ENCODE peak calls at places on chromosomes 6 and 20, in six cellular contexts. One of them, this sample, is unnamed. For H3K4me1, the result is how much of the 10 kb centered on the place peaks cover.

GRCh38 chr6:169963581-169964297 is 212.3 kb downstream of the ERMARD start:
- DNase-seq in CD8-positive, alpha-beta memory T cell: no peak
- DNase-seq in GM12878: no peak
- DNase-seq in PC-3: no peak
- DNase-seq in spleen: peak
- DNase-seq in esophagus squamous epithelium: no peak
- DNase-seq in this sample: peak

GRCh38 chr20:45822863-45823262 is 4.2 kb downstream of the TNNC2 start:
- DNase-seq in spleen: no peak
- DNase-seq in esophagus squamous epithelium: no peak
- DNase-seq in GM12878: no peak
- DNase-seq in CD8-positive, alpha-beta memory T cell: no peak
- DNase-seq in PC-3: peak
- DNase-seq in this sample: peak

GRCh38 chr6:36962874-36963273 is 8.3 kb downstream of the PI16 start:
- DNase-seq in spleen: peak
- DNase-seq in CD8-positive, alpha-beta memory T cell: peak
- DNase-seq in GM12878: no peak
- DNase-seq in esophagus squamous epithelium: no peak
- DNase-seq in PC-3: no peak
- DNase-seq in this sample: peak

GRCh38 chr6:17167327-17167979 is 65.6 kb downstream of the STMND1 start:
- DNase-seq in CD8-positive, alpha-beta memory T cell: no peak
- DNase-seq in spleen: no peak
- DNase-seq in PC-3: peak
- DNase-seq in esophagus squamous epithelium: no peak
- DNase-seq in GM12878: no peak
- DNase-seq in this sample: peak

GRCh38 chr20:17992224-17992637 is 23.4 kb downstream of the MGME1 start:
- DNase-seq in esophagus squamous epithelium: no peak
- DNase-seq in spleen: no peak
- DNase-seq in PC-3: no peak
- DNase-seq in GM12878: peak
- DNase-seq in CD8-positive, alpha-beta memory T cell: no peak
- DNase-seq in this sample: no peak

GRCh38 chr20:44021900-44022299 is 107.2 kb downstream of the TOX2 start:
- DNase-seq in CD8-positive, alpha-beta memory T cell: no peak
- DNase-seq in spleen: no peak
- DNase-seq in esophagus squamous epithelium: no peak
- DNase-seq in PC-3: no peak
- DNase-seq in GM12878: no peak
- DNase-seq in this sample: no peak

GRCh38 chr6:133609404-133610270 is 279.3 kb upstream of the TCF21 start:
- DNase-seq in esophagus squamous epithelium: no peak
- DNase-seq in GM12878: no peak
- DNase-seq in PC-3: peak
- DNase-seq in spleen: no peak
- DNase-seq in CD8-positive, alpha-beta memory T cell: no peak
- DNase-seq in this sample: peak

GRCh38 chr6:147586044-147586443 is 77.6 kb downstream of the SAMD5 start:
- DNase-seq in spleen: no peak
- DNase-seq in PC-3: peak
- DNase-seq in GM12878: no peak
- DNase-seq in CD8-positive, alpha-beta memory T cell: no peak
- DNase-seq in esophagus squamous epithelium: no peak
- DNase-seq in this sample: no peak

DNA sequence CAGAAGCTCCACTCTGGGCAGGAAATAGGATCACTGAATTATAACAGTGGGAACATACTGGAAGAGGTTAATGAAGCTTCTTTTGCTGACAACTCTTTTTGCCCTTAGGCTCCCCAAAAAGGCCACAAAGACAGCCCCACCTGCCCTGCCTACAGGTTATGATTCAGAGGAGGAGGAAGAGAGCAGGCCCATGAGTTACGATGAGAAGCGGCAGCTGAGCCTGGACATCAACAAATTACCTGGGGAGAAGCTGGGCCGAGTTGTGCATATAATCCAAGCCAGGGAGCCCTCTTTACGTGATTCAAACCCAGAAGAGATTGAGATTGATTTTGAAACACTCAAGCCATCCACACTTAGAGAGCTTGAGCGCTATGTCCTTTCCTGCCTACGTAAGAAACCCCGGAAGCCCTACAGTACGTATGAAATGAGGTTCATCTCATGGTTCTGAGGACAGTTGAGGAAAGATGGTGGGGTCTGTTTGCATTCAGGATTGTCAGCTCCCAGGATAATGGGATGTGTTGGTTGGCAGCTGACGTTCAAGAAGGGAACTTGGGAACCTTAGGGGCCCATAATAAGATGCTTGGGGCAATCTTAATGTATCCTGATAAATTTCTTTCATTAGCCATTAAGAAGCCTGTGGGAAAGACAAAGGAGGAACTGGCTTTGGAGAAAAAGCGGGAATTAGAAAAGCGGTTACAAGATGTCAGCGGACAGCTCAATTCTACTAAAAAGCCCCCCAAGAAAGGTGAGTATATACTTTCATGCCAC is 11.5 kb downstream of the BRD2 start:
- DNase-seq in esophagus squamous epithelium: no peak
- DNase-seq in PC-3: no peak
- DNase-seq in spleen: no peak
- DNase-seq in CD8-positive, alpha-beta memory T cell: no peak
- DNase-seq in GM12878: no peak
- DNase-seq in this sample: no peak
- H3K4me1 ChIP-seq in esophagus squamous epithelium: half or more
- H3K4me1 ChIP-seq in PC-3: under half
- H3K4me1 ChIP-seq in spleen: half or more
- H3K4me1 ChIP-seq in CD8-positive, alpha-beta memory T cell: under half
- H3K4me1 ChIP-seq in GM12878: under half
- H3K4me1 ChIP-seq in this sample: under half

DNA sequence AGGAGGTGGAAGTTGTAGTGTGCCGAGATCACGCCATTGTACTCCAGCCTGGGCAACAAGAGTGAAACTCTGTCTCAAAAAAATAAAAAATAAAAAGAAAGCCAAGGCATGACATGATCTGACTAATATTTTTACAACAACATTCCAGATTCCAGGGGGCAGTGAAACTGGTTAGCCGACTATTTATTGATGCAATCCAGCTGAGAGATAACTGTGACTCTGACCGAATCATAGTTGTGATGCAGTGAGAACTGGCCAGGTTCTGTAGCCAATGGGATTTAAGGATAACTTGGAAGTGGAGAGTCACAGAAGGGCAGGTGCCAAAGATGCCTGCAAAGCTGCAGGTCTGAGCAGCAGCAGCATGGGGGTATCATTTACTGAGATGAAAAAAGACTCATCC is 82.9 kb upstream of the TSHZ2 start:
- DNase-seq in GM12878: no peak
- DNase-seq in spleen: no peak
- DNase-seq in PC-3: peak
- DNase-seq in esophagus squamous epithelium: no peak
- DNase-seq in CD8-positive, alpha-beta memory T cell: no peak
- DNase-seq in this sample: no peak
- H3K4me1 ChIP-seq in GM12878: under half
- H3K4me1 ChIP-seq in spleen: under half
- H3K4me1 ChIP-seq in PC-3: under half
- H3K4me1 ChIP-seq in esophagus squamous epithelium: under half
- H3K4me1 ChIP-seq in CD8-positive, alpha-beta memory T cell: under half
- H3K4me1 ChIP-seq in this sample: under half

GRCh38 chr6:41922154-41922553 is 855 bp downstream of the BYSL start:
- DNase-seq in esophagus squamous epithelium: no peak
- DNase-seq in GM12878: no peak
- DNase-seq in spleen: no peak
- DNase-seq in PC-3: no peak
- DNase-seq in CD8-positive, alpha-beta memory T cell: no peak
- DNase-seq in this sample: peak
- H3K4me1 ChIP-seq in esophagus squamous epithelium: half or more
- H3K4me1 ChIP-seq in GM12878: under half
- H3K4me1 ChIP-seq in spleen: half or more
- H3K4me1 ChIP-seq in PC-3: under half
- H3K4me1 ChIP-seq in CD8-positive, alpha-beta memory T cell: under half
- H3K4me1 ChIP-seq in this sample: under half

GRCh38 chr6:161035182-161035980 is 43.8 kb downstream of the MAP3K4 start:
- DNase-seq in spleen: no peak
- DNase-seq in PC-3: no peak
- DNase-seq in GM12878: peak
- DNase-seq in esophagus squamous epithelium: no peak
- DNase-seq in CD8-positive, alpha-beta memory T cell: no peak
- DNase-seq in this sample: no peak

GRCh38 chr6:161033667-161034066 is 42.1 kb downstream of the MAP3K4 start:
- DNase-seq in GM12878: no peak
- DNase-seq in CD8-positive, alpha-beta memory T cell: no peak
- DNase-seq in PC-3: no peak
- DNase-seq in spleen: no peak
- DNase-seq in esophagus squamous epithelium: no peak
- DNase-seq in this sample: no peak

GRCh38 chr6:161029195-161029809 is 37.7 kb downstream of the MAP3K4 start:
- DNase-seq in GM12878: peak
- DNase-seq in PC-3: no peak
- DNase-seq in esophagus squamous epithelium: no peak
- DNase-seq in CD8-positive, alpha-beta memory T cell: no peak
- DNase-seq in spleen: no peak
- DNase-seq in this sample: peak

GRCh38 chr6:161035981-161036263 is 44.4 kb downstream of the MAP3K4 start:
- DNase-seq in GM12878: no peak
- DNase-seq in esophagus squamous epithelium: no peak
- DNase-seq in PC-3: no peak
- DNase-seq in CD8-positive, alpha-beta memory T cell: no peak
- DNase-seq in spleen: no peak
- DNase-seq in this sample: no peak

GRCh38 chr6:161031721-161032495 is 40.3 kb downstream of the MAP3K4 start:
- DNase-seq in CD8-positive, alpha-beta memory T cell: no peak
- DNase-seq in spleen: no peak
- DNase-seq in esophagus squamous epithelium: no peak
- DNase-seq in GM12878: no peak
- DNase-seq in PC-3: peak
- DNase-seq in this sample: no peak
- H3K4me1 ChIP-seq in CD8-positive, alpha-beta memory T cell: under half
- H3K4me1 ChIP-seq in spleen: under half
- H3K4me1 ChIP-seq in esophagus squamous epithelium: half or more
- H3K4me1 ChIP-seq in GM12878: under half
- H3K4me1 ChIP-seq in PC-3: under half
- H3K4me1 ChIP-seq in this sample: half or more

GRCh38 chr6:158808918-158809678 is 10.1 kb downstream of the EZR start:
- DNase-seq in CD8-positive, alpha-beta memory T cell: peak
- DNase-seq in PC-3: no peak
- DNase-seq in GM12878: peak
- DNase-seq in esophagus squamous epithelium: no peak
- DNase-seq in spleen: no peak
- DNase-seq in this sample: no peak

GRCh38 chr6:158810149-158811095 is 8.7 kb downstream of the EZR start:
- DNase-seq in GM12878: no peak
- DNase-seq in CD8-positive, alpha-beta memory T cell: no peak
- DNase-seq in spleen: no peak
- DNase-seq in esophagus squamous epithelium: no peak
- DNase-seq in PC-3: no peak
- DNase-seq in this sample: no peak

GRCh38 chr6:158807515-158808441 is 11.4 kb downstream of the EZR start:
- DNase-seq in PC-3: no peak
- DNase-seq in spleen: no peak
- DNase-seq in GM12878: no peak
- DNase-seq in CD8-positive, alpha-beta memory T cell: no peak
- DNase-seq in esophagus squamous epithelium: no peak
- DNase-seq in this sample: no peak

GRCh38 chr6:158805698-158806373 is 13.3 kb downstream of the EZR start:
- DNase-seq in PC-3: no peak
- DNase-seq in esophagus squamous epithelium: no peak
- DNase-seq in GM12878: no peak
- DNase-seq in spleen: no peak
- DNase-seq in CD8-positive, alpha-beta memory T cell: no peak
- DNase-seq in this sample: no peak

GRCh38 chr6:158808442-158808833 is 10.7 kb downstream of the EZR start:
- DNase-seq in PC-3: no peak
- DNase-seq in GM12878: no peak
- DNase-seq in CD8-positive, alpha-beta memory T cell: no peak
- DNase-seq in spleen: no peak
- DNase-seq in esophagus squamous epithelium: no peak
- DNase-seq in this sample: no peak
- H3K4me1 ChIP-seq in PC-3: under half
- H3K4me1 ChIP-seq in GM12878: half or more
- H3K4me1 ChIP-seq in CD8-positive, alpha-beta memory T cell: half or more
- H3K4me1 ChIP-seq in spleen: half or more
- H3K4me1 ChIP-seq in esophagus squamous epithelium: half or more
- H3K4me1 ChIP-seq in this sample: under half

DNA sequence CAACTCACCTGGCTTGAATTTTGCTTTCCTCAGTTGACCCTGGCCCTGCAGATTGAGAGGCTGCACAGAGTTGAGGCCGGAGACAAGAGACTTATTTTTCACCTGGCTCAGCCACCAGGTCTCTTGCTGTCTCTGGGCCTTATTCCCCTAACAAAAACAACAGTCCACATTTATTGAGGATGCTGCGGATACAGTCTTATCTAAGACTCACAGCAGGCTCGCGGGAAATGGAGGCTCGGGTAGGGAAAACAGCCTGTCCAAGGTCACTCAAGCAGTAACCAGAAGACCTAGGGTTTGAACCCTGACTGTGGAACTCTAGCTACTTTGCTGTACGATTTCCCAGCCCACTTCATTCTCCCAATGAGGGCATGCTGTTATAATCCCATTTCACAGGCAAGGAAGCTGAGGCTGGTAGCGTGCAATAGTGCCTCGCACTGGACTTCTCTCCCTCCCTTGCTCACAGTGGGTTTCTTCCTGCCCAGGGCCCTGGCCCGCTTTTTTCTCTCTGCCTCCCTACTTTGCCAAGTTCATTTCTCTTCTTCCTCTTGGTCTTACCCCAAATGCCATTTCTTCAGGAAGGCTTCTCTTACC is 57.7 kb downstream of the RBM38 start:
- DNase-seq in CD8-positive, alpha-beta memory T cell: no peak
- DNase-seq in spleen: no peak
- DNase-seq in GM12878: no peak
- DNase-seq in esophagus squamous epithelium: no peak
- DNase-seq in PC-3: no peak
- DNase-seq in this sample: no peak
- H3K4me1 ChIP-seq in CD8-positive, alpha-beta memory T cell: under half
- H3K4me1 ChIP-seq in spleen: under half
- H3K4me1 ChIP-seq in GM12878: under half
- H3K4me1 ChIP-seq in esophagus squamous epithelium: under half
- H3K4me1 ChIP-seq in PC-3: under half
- H3K4me1 ChIP-seq in this sample: under half

DNA sequence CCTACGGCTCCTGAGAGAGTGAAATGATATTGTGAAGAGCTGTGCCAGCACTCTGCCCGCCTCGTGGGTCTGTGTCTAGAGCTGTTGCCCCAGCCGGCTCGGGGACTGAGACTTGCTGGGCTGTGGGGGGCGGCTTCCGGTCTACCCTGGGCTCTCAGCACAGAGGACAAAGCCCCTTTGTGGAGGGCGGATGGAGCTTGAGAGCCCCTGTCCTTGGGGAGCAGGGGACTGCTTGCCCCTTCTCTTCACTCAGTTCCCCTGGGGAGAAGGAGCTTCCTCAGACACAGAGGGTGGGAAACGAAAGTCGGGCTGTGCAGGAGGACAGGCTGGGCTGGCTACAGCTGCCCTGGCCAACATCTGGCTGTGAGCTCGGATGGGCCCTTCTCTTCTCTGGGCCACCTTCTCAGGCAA is 11.0 kb downstream of the SRC start:
- DNase-seq in CD8-positive, alpha-beta memory T cell: no peak
- DNase-seq in GM12878: no peak
- DNase-seq in spleen: peak
- DNase-seq in esophagus squamous epithelium: no peak
- DNase-seq in PC-3: no peak
- DNase-seq in this sample: peak
- H3K4me1 ChIP-seq in CD8-positive, alpha-beta memory T cell: under half
- H3K4me1 ChIP-seq in GM12878: under half
- H3K4me1 ChIP-seq in spleen: under half
- H3K4me1 ChIP-seq in esophagus squamous epithelium: half or more
- H3K4me1 ChIP-seq in PC-3: under half
- H3K4me1 ChIP-seq in this sample: under half